ENCODE peak calls at places on chromosomes 5 and 9, in four cellular contexts. E is K562, R is GM12878, J is HepG2. X is an unnamed sample.

GRCh38 chr9:100880284-100880683 is 148.2 kb upstream of the PLPPR1 start:
- DNase-seq in E (no peak), R (no peak), J (no peak), X (no peak)

GRCh38 chr5:10498350-10498749 is 56.7 kb downstream of the ROPN1L start:
- DNase-seq in E (peak; percentile 62), R (no peak), J (no peak), X (no peak)

GRCh38 chr5:139140631-139141071 is 57.5 kb downstream of the SIL1 start:
- DNase-seq in E (no peak), R (no peak), J (no peak), X (no peak)

GRCh38 chr9:128001411-128002298 is 20.9 kb upstream of the EEIG1 start:
- DNase-seq in E (peak; percentile 92), R (no peak), J (no peak), X (peak; percentile 72)

GRCh38 chr5:1343931-1344901 is 683 bp downstream of the CLPTM1L start:
- DNase-seq in E (peak; percentile 44), R (no peak), J (no peak), X (peak; percentile 66)

GRCh38 chr5:162068412-162068811 is 839 bp downstream of the GABRG2 start:
- DNase-seq in E (peak; percentile 8), R (no peak), J (peak; percentile 40), X (peak; percentile 1)

GRCh38 chr5:21678526-21678925 is 1174.6 kb downstream of the CDH12 start:
- DNase-seq in E (no peak), R (no peak), J (no peak), X (no peak)

GRCh38 chr9:8845376-8845775 is 1045.8 kb upstream of the DMAC1 start:
- DNase-seq in E (no peak), R (no peak), J (no peak), X (peak; percentile 27)

GRCh38 chr9:124077915-124078572 is 66.5 kb downstream of the LHX2 start:
- DNase-seq in E (no peak), R (no peak), J (peak; percentile 34), X (no peak)

GRCh38 chr9:129140397-129141065 is 29.3 kb downstream of the PTPA start:
- DNase-seq in E (peak; percentile 57), R (no peak), J (peak; percentile 56), X (peak; percentile 68)

GRCh38 chr5:124477577-124477976 is 268.9 kb downstream of the ZNF608 start:
- DNase-seq in E (no peak), R (no peak), J (no peak), X (no peak)

GRCh38 chr5:79686799-79687198 is 2.8 kb upstream of the CMYA5 start:
- DNase-seq in E (no peak), R (no peak), J (no peak), X (no peak)

GRCh38 chr5:113311301-113311700 is 123.5 kb downstream of the TSSK1B start:
- DNase-seq in E (no peak), R (no peak), J (no peak), X (no peak)

GRCh38 chr5:36876965-36877666 is 547 bp downstream of the NIPBL start:
- DNase-seq in E (peak; percentile 76), R (no peak), J (peak; percentile 21), X (peak; percentile 72)

GRCh38 chr5:11182441-11183080 is 421.5 kb upstream of the DAP start:
- DNase-seq in E (peak; percentile 43), R (no peak), J (peak; percentile 23), X (peak; percentile 49)

GRCh38 chr9:120892748-120893584 is 16.0 kb upstream of the PHF19 start:
- DNase-seq in E (peak; percentile 24), R (no peak), J (no peak), X (no peak)

GRCh38 chr5:81181576-81182316 is 51.4 kb upstream of the CKMT2 start:
- DNase-seq in E (no peak), R (no peak), J (no peak), X (no peak)

GRCh38 chr9:92563701-92564100 is 27.9 kb upstream of the ECM2 start:
- DNase-seq in E (no peak), R (no peak), J (no peak), X (no peak)

GRCh38 chr9:119986205-119986604 is 593.8 kb downstream of the CDK5RAP2 start:
- DNase-seq in E (no peak), R (no peak), J (no peak), X (no peak)

GRCh38 chr5:76709762-76710161 is 6.2 kb upstream of the F2R start:
- DNase-seq in E (no peak), R (no peak), J (no peak), X (no peak)

GRCh38 chr5:170100051-170100943 is 5.4 kb upstream of the FOXI1 start:
- DNase-seq in E (peak; percentile 80), R (peak; percentile 8), J (peak; percentile 62), X (peak; percentile 78)

GRCh38 chr9:21096172-21096900 is 18.6 kb upstream of the IFNB1 start:
- DNase-seq in E (no peak), R (peak; percentile 46), J (no peak), X (no peak)

GRCh38 chr9:37293664-37294524 is 128.6 kb upstream of the GRHPR start:
- DNase-seq in E (no peak), R (peak; percentile 91), J (no peak), X (peak; percentile 36)

GRCh38 chr9:85600675-85601263 is 141.0 kb downstream of the AGTPBP1 start:
- DNase-seq in E (no peak), R (no peak), J (no peak), X (peak; percentile 26)

GRCh38 chr5:95044096-95044495 is 240.8 kb downstream of the MCTP1 start:
- DNase-seq in E (no peak), R (no peak), J (no peak), X (no peak)

GRCh38 chr9:81686614-81687520 is 2.5 kb downstream of the TLE1 start:
- DNase-seq in E (no peak), R (no peak), J (peak; percentile 100), X (peak; percentile 77)

GRCh38 chr5:132237670-132238069 is 10.0 kb upstream of the P4HA2 start:
- DNase-seq in E (no peak), R (no peak), J (no peak), X (no peak)

GRCh38 chr9:19464764-19465570 is 56.2 kb downstream of the ACER2 start:
- DNase-seq in E (peak; percentile 81), R (no peak), J (peak; percentile 73), X (peak; percentile 94)

GRCh38 chr9:34993502-34994428 is 4.2 kb downstream of the DNAJB5 start:
- DNase-seq in E (no peak), R (no peak), J (no peak), X (peak; percentile 74)

GRCh38 chr5:58437661-58438060 is 22.2 kb downstream of the PLK2 start:
- DNase-seq in E (no peak), R (no peak), J (no peak), X (no peak)

GRCh38 chr9:132888151-132888550 is 9.5 kb downstream of the SPACA9 start:
- DNase-seq in E (no peak), R (no peak), J (no peak), X (no peak)

GRCh38 chr9:138063785-138064184 is 186.2 kb downstream of the CACNA1B start:
- DNase-seq in E (no peak), R (no peak), J (no peak), X (no peak)

GRCh38 chr5:1555011-1555807 is 31.4 kb upstream of the LPCAT1 start:
- DNase-seq in E (no peak), R (no peak), J (peak; percentile 96), X (no peak)

DNA sequence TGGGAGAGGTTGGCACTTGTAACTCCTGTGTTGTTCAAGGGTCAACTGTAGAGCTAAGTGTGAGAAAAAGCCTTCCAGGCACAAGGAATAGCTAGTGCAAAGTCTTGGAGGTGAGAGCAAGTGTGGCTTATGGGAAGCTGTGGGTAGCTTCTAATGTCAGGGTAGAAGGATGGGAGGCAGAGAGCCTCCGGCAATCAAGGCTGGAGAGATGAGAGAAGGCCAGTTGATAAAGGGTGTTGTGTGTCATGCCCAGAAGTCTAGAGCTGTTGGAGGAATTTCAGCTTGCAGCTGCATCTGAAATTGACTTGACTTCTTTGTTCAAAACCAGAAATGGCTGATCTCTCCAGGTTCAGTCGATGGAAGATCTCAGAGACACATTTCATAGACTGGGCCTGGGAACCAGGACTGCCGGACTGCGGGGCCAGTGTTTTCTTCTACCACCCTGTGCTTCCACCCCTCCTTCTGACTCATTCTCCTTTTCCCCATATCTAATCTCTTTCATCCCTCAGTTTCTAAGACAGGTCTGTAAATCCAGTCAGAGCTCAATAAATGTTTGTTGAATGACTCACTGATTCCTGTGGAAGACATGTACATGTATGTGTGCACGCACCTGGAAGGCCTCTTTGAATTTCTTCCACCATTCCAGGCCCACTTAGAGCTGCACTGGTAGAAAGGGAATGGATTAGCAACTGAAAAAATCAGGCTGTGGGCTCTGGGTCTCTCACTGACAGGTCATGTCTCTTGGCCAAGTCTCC is 67.8 kb upstream of the KLF4 start:
- DNase-seq in E (no peak), R (no peak), J (no peak), X (no peak)
- TF ChIP-seq TAF1 in E (no peak), R (no peak), J (no peak), X (no peak)

GRCh38 chr5:135179308-135179980 is 145.4 kb upstream of the PITX1 start:
- DNase-seq in E (no peak), R (no peak), J (peak; percentile 35), X (no peak)
- TF ChIP-seq MXI1 in E (no peak), R (no peak), J (no peak), X (no peak)

GRCh38 chr5:135235551-135236100 is 163.4 kb downstream of the MACROH2A1 start:
- DNase-seq in E (no peak), R (no peak), J (no peak), X (no peak)

GRCh38 chr5:135236951-135237791 is 161.9 kb downstream of the MACROH2A1 start:
- DNase-seq in E (no peak), R (no peak), J (no peak), X (no peak)

GRCh38 chr5:135234242-135235000 is 164.6 kb downstream of the MACROH2A1 start:
- DNase-seq in E (no peak), R (no peak), J (peak; percentile 44), X (peak; percentile 58)

GRCh38 chr5:135235002-135235401 is 164.0 kb downstream of the MACROH2A1 start:
- DNase-seq in E (no peak), R (no peak), J (no peak), X (no peak)

GRCh38 chr5:135236187-135236835 is 162.7 kb downstream of the MACROH2A1 start:
- DNase-seq in E (no peak), R (no peak), J (no peak), X (no peak)
- TF ChIP-seq GABPA in E (no peak), R (no peak), J (no peak), X (no peak)

GRCh38 chr5:173778152-173778782 is 109.9 kb upstream of the CPEB4 start:
- DNase-seq in E (no peak), R (no peak), J (no peak), X (no peak)

GRCh38 chr5:173775692-173776135 is 112.4 kb upstream of the CPEB4 start:
- DNase-seq in E (no peak), R (no peak), J (no peak), X (no peak)

GRCh38 chr5:173778784-173779304 is 109.3 kb upstream of the CPEB4 start:
- DNase-seq in E (peak; percentile 64), R (no peak), J (no peak), X (no peak)

GRCh38 chr5:173777149-173777548 is 111.0 kb upstream of the CPEB4 start:
- DNase-seq in E (no peak), R (no peak), J (no peak), X (peak; percentile 60)

DNA sequence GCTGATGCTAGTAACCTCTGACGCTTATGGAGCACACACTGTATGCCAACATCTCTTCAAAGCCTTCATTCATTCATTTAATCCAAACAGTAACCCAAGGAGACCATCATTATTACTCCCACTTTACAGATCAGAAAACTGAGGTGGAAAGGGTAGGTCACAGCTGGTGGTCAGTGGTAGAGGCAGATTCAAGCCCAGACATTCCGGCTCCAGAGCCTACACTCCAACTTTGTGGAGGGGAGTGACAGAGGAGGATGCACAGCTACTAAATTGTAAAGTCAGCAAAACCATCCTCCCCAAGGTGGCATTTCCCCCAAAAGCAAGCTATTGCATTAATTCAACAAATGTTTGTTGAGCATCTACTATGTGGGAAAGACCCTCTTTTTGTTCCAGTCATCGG is 110.5 kb upstream of the CPEB4 start:
- DNase-seq in E (no peak), R (no peak), J (no peak), X (no peak)
- TF ChIP-seq TAF1 in E (no peak), R (no peak), J (no peak), X (no peak)